ENCODE peak calls at places on chromosome 1, in four cellular contexts. One of them, this sample, is unnamed.
A peak's percentile ranks its signal among the peaks of the same experiment; 100 is the strongest.

GRCh38 chr1:25256578-25257129 is 9.4 kb upstream of the RSRP1 start:
- DNase-seq in fibroblast of lung: peak; percentile 30
- DNase-seq in BE2C: no peak
- DNase-seq in A673: peak; percentile 0
- DNase-seq in this sample: no peak

GRCh38 chr1:36988311-36988710 is 46.0 kb downstream of the GRIK3 start:
- DNase-seq in fibroblast of lung: no peak
- DNase-seq in A673: no peak
- DNase-seq in BE2C: no peak
- DNase-seq in this sample: no peak

GRCh38 chr1:94541175-94542087 is at the start of gene F3:
- DNase-seq in A673: peak; percentile 89
- DNase-seq in fibroblast of lung: peak; percentile 88
- DNase-seq in BE2C: peak; percentile 83
- DNase-seq in this sample: peak; percentile 88

GRCh38 chr1:30690115-30690645 is 33.2 kb downstream of the MATN1 start:
- DNase-seq in A673: no peak
- DNase-seq in BE2C: no peak
- DNase-seq in fibroblast of lung: peak; percentile 15
- DNase-seq in this sample: no peak

GRCh38 chr1:7985851-7986612 is 24.5 kb downstream of the PARK7 start:
- DNase-seq in BE2C: no peak
- DNase-seq in A673: no peak
- DNase-seq in fibroblast of lung: no peak
- DNase-seq in this sample: no peak

GRCh38 chr1:211603191-211603701 is 24.3 kb upstream of the SLC30A1 start:
- DNase-seq in fibroblast of lung: no peak
- DNase-seq in BE2C: no peak
- DNase-seq in A673: no peak
- DNase-seq in this sample: peak; percentile 41

GRCh38 chr1:2132222-2133038 is 62.1 kb downstream of the FAAP20 start:
- DNase-seq in A673: peak; percentile 58
- DNase-seq in fibroblast of lung: peak; percentile 75
- DNase-seq in BE2C: peak; percentile 64
- DNase-seq in this sample: peak; percentile 80

GRCh38 chr1:6016191-6016865 is 24.1 kb upstream of the NPHP4 start:
- DNase-seq in BE2C: no peak
- DNase-seq in fibroblast of lung: peak; percentile 77
- DNase-seq in A673: no peak
- DNase-seq in this sample: peak; percentile 45

GRCh38 chr1:116255486-116255885 is 117.6 kb upstream of the ATP1A1 start:
- DNase-seq in fibroblast of lung: no peak
- DNase-seq in A673: peak; percentile 25
- DNase-seq in BE2C: no peak
- DNase-seq in this sample: no peak

GRCh38 chr1:177354247-177354646 is 183.5 kb downstream of the BRINP2 start:
- DNase-seq in BE2C: no peak
- DNase-seq in A673: no peak
- DNase-seq in fibroblast of lung: no peak
- DNase-seq in this sample: no peak

GRCh38 chr1:36880155-36881070 is 153.9 kb downstream of the GRIK3 start:
- DNase-seq in fibroblast of lung: no peak
- DNase-seq in A673: no peak
- DNase-seq in BE2C: no peak
- DNase-seq in this sample: no peak

GRCh38 chr1:216847385-216848036 is 124.3 kb upstream of the ESRRG start:
- DNase-seq in fibroblast of lung: peak; percentile 80
- DNase-seq in A673: no peak
- DNase-seq in BE2C: peak; percentile 43
- DNase-seq in this sample: no peak

GRCh38 chr1:206723500-206724472 is 39.1 kb downstream of the MAPKAPK2 start:
- DNase-seq in A673: no peak
- DNase-seq in BE2C: no peak
- DNase-seq in fibroblast of lung: peak; percentile 93
- DNase-seq in this sample: peak; percentile 46

GRCh38 chr1:23619299-23620188 is 60.2 kb upstream of the ID3 start:
- DNase-seq in A673: no peak
- DNase-seq in fibroblast of lung: peak; percentile 24
- DNase-seq in BE2C: peak; percentile 55
- DNase-seq in this sample: no peak

GRCh38 chr1:43306688-43307457 is 6.1 kb downstream of the TIE1 start:
- DNase-seq in fibroblast of lung: no peak
- DNase-seq in A673: no peak
- DNase-seq in BE2C: no peak
- DNase-seq in this sample: no peak

GRCh38 chr1:6465461-6466005 is 440 bp downstream of the TNFRSF25 start:
- DNase-seq in A673: no peak
- DNase-seq in BE2C: no peak
- DNase-seq in fibroblast of lung: no peak
- DNase-seq in this sample: no peak

GRCh38 chr1:54069792-54070548 is 16.6 kb downstream of the TCEANC2 start:
- DNase-seq in BE2C: peak; percentile 50
- DNase-seq in fibroblast of lung: peak; percentile 52
- DNase-seq in A673: peak; percentile 54
- DNase-seq in this sample: peak; percentile 54

GRCh38 chr1:234975941-234976871 is 152.4 kb downstream of the TOMM20 start:
- DNase-seq in fibroblast of lung: no peak
- DNase-seq in A673: no peak
- DNase-seq in BE2C: no peak
- DNase-seq in this sample: no peak

GRCh38 chr1:201741763-201742342 is 87.1 kb upstream of the IPO9 start:
- DNase-seq in A673: no peak
- DNase-seq in BE2C: no peak
- DNase-seq in fibroblast of lung: no peak
- DNase-seq in this sample: no peak

GRCh38 chr1:65323246-65323645 is 13.9 kb downstream of the DNAJC6 start:
- DNase-seq in fibroblast of lung: no peak
- DNase-seq in A673: peak; percentile 3
- DNase-seq in BE2C: no peak
- DNase-seq in this sample: no peak

DNA sequence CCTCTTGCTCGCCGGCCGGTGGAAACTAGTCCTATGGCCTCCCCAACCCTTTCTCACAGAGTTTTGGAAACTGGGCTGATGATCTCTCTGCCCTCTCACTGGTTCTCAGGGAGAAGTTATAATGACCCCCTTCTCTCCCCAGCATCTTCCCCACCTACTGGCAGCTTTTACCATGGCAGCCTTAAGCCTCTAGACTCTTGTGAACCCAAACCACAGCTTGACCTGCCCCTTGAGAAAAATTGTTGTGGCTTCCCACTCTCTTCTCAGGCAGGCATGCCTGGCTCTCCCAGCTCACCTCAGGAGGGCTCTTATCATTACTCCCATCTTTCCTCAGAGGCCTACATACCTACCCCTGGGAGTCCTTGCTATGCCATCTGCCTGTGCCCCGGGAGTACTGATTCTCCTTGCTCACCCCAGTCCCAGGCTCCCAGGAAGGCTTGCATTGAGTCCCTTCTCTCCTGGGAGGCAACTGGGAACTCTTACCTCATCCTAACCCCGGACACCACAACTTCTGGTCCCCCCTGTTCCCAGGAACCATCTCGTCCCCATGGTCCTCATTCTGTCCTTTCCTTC is 1.6 kb downstream of the NSUN4 start:
- DNase-seq in A673: peak; percentile 46
- DNase-seq in fibroblast of lung: peak; percentile 50
- DNase-seq in BE2C: no peak
- DNase-seq in this sample: peak; percentile 45
- TF ChIP-seq CTCF in A673: peak; percentile 32
- TF ChIP-seq CTCF in fibroblast of lung: peak; percentile 34
- TF ChIP-seq CTCF in BE2C: peak; percentile 22
- TF ChIP-seq CTCF in this sample: peak; percentile 70

DNA sequence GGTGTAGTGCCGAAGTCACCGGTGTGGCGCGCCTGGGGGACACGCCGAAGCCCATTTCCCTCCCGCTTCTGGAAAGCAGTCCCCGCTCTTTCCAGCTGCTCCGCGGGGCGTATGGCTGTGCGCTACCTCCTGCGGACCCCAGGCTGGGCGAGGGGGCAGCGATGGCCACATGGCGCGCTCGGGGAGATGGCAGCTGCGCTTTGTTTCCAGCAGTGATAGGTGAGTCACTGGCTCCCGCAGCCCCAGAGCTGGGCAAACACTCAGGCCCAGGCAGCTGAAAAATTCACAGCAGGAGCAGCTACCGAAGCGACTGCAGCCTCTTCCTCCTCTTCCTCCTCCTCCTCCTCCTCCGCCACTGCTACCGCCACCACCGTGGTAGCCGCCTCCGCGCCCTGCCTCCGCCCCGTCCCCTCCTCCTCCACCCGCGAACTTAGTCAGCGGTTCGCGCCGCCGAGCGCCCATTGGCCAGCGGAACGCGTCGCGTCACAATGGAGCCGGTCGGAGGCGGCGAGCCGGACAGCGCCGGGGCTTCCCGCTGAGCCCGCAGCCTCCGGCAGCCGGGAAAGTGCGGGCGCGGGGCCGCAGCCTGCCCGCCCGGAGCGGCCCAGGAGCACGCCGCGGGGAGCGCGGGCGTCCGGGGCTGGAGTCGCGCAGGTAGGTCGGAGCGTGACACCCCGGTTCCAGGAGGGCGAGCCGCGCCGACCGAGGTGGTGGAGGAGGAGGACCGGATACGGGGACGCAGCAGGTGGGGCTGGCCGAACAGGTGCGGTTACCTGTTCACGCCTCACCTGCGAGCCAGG is at the start of gene LRRC8B:
- DNase-seq in BE2C: peak; percentile 89
- DNase-seq in fibroblast of lung: peak; percentile 84
- DNase-seq in A673: peak; percentile 92
- DNase-seq in this sample: peak; percentile 56
- TF ChIP-seq CTCF in BE2C: no peak
- TF ChIP-seq CTCF in fibroblast of lung: no peak
- TF ChIP-seq CTCF in A673: no peak
- TF ChIP-seq CTCF in this sample: no peak

GRCh38 chr1:76142771-76143540 is 68.4 kb downstream of the ST6GALNAC3 start:
- DNase-seq in BE2C: no peak
- DNase-seq in fibroblast of lung: peak; percentile 51
- DNase-seq in A673: no peak
- DNase-seq in this sample: peak; percentile 37

GRCh38 chr1:76137746-76138145 is 63.2 kb downstream of the ST6GALNAC3 start:
- DNase-seq in BE2C: no peak
- DNase-seq in fibroblast of lung: no peak
- DNase-seq in A673: no peak
- DNase-seq in this sample: no peak

GRCh38 chr1:76141898-76142297 is 67.4 kb downstream of the ST6GALNAC3 start:
- DNase-seq in BE2C: no peak
- DNase-seq in fibroblast of lung: no peak
- DNase-seq in A673: no peak
- DNase-seq in this sample: no peak

GRCh38 chr1:76138217-76138616 is 63.7 kb downstream of the ST6GALNAC3 start:
- DNase-seq in BE2C: no peak
- DNase-seq in fibroblast of lung: no peak
- DNase-seq in A673: no peak
- DNase-seq in this sample: no peak

DNA sequence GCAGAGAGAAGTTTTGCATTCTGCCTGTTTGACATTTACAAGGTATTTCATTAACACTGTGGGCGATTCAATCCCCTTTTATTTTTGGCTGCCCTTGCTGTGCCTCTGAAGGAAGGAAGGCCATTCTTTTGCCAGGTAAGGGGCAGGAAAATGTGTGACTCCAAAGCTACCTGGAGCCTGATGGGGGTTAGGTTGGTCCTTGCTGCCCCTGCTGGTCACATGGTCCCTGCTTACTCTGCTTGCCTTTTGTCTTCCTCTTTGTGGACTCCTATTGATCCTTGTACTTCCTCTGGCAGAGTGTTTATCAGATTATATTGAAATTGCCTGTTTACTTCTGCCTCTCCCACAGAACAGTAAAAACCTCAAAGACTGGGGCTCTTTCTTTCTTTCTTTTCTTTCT is 65.7 kb downstream of the ST6GALNAC3 start:
- DNase-seq in BE2C: no peak
- DNase-seq in A673: no peak
- DNase-seq in fibroblast of lung: no peak
- DNase-seq in this sample: no peak
- TF ChIP-seq CTCF in BE2C: no peak
- TF ChIP-seq CTCF in A673: no peak
- TF ChIP-seq CTCF in fibroblast of lung: no peak
- TF ChIP-seq CTCF in this sample: no peak

GRCh38 chr1:109027841-109028240 is 14.1 kb downstream of the WDR47 start:
- DNase-seq in A673: no peak
- DNase-seq in BE2C: no peak
- DNase-seq in fibroblast of lung: no peak
- DNase-seq in this sample: no peak
- TF ChIP-seq CTCF in A673: peak; percentile 50
- TF ChIP-seq CTCF in BE2C: peak; percentile 1
- TF ChIP-seq CTCF in fibroblast of lung: no peak
- TF ChIP-seq CTCF in this sample: peak; percentile 62

GRCh38 chr1:47875831-47876586 is 121.2 kb downstream of the TRABD2B start:
- DNase-seq in fibroblast of lung: no peak
- DNase-seq in BE2C: no peak
- DNase-seq in A673: no peak
- DNase-seq in this sample: no peak
- TF ChIP-seq CTCF in fibroblast of lung: no peak
- TF ChIP-seq CTCF in BE2C: no peak
- TF ChIP-seq CTCF in A673: no peak
- TF ChIP-seq CTCF in this sample: no peak

DNA sequence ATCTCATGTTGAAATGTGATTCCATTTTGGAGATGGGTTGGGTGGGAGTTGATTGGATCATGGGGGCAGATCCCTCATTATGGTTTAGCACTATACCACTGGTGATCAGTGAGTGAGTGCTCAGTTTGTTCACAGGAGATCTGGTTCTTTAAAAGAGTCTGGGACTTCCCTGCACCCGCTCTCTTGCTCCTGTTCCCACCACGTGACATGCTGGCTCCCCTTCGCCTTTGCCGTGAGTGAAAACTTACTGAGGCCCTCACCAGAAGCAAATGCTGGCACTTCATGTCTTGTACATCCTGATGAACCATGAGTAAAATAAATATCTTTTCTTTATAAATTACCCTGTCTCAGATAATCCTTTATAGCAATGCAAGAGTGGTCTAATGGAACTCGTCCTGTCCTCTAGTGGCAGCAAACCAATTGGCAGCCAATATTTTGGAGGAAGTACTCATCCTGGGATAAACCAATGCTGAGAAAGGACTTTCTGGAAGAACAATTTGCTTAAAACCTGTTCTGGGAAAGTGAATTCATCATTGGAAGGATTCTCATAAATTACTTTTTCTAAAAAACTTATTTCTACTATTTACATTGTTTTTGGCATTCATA is 27.8 kb upstream of the CYP4A11 start:
- DNase-seq in A673: no peak
- DNase-seq in fibroblast of lung: no peak
- DNase-seq in BE2C: no peak
- DNase-seq in this sample: no peak
- TF ChIP-seq CTCF in A673: peak; percentile 50
- TF ChIP-seq CTCF in fibroblast of lung: no peak
- TF ChIP-seq CTCF in BE2C: no peak
- TF ChIP-seq CTCF in this sample: no peak

This sample was measured in HFFc6.